ENCODE peak calls at places on chromosomes 3 and 15, in seven cellular contexts. V, P, Q, I, C, A and S are unnamed samples.

GRCh38 chr15:100249096-100249815 is 92.5 kb downstream of the ADAMTS17 start:
- DNase-seq in V (no peak), I (no peak), Q (no peak), A (no peak), C (no peak), P (no peak), S (no peak)

GRCh38 chr3:39982665-39983357 is 173.4 kb downstream of the MYRIP start:
- DNase-seq in A (no peak), Q (no peak), I (no peak), P (no peak), V (no peak), C (no peak), S (no peak)

GRCh38 chr3:104631254-104631653 is 735.5 kb upstream of the ALCAM start:
- DNase-seq in Q (no peak), I (no peak), P (no peak), C (no peak), V (no peak), A (no peak), S (no peak)

GRCh38 chr3:127349501-127350171 is 61.8 kb upstream of the PRR20G start:
- DNase-seq in Q (no peak), I (no peak), A (no peak), P (no peak), C (no peak), V (no peak), S (no peak)

GRCh38 chr3:184289426-184289938 is 9.6 kb upstream of the PSMD2 start:
- DNase-seq in Q (no peak), V (peak; percentile 38), C (peak; percentile 83), A (peak; percentile 57), P (peak; percentile 54), I (peak; percentile 86), S (peak; percentile 51)

GRCh38 chr3:58120075-58120812 is 90.5 kb downstream of the DNASE1L3 start:
- DNase-seq in C (no peak), P (no peak), A (no peak), Q (no peak), I (no peak), V (no peak), S (no peak)

GRCh38 chr3:172258616-172259015 is 189.6 kb downstream of the GHSR start:
- DNase-seq in P (no peak), C (no peak), V (peak; percentile 34), I (no peak), Q (peak; percentile 42), A (no peak), S (no peak)

GRCh38 chr3:181726351-181727121 is 14.8 kb downstream of the SOX2 start:
- DNase-seq in C (peak; percentile 75), I (peak; percentile 81), Q (no peak), V (no peak), P (peak; percentile 80), A (no peak), S (no peak)

GRCh38 chr15:69979269-69979668 is 118.4 kb downstream of the TLE3 start:
- DNase-seq in V (peak; percentile 18), Q (peak; percentile 66), C (peak; percentile 49), A (no peak), P (no peak), I (peak; percentile 49), S (peak; percentile 18)

GRCh38 chr15:101554115-101554915 is 64.8 kb upstream of the PCSK6 start:
- DNase-seq in Q (no peak), P (no peak), A (no peak), C (no peak), I (no peak), V (peak; percentile 34), S (peak; percentile 66)

GRCh38 chr3:48899298-48899697 is 616 bp upstream of the SLC25A20 start:
- DNase-seq in I (no peak), C (no peak), V (no peak), P (no peak), Q (no peak), A (no peak), S (peak; percentile 9)

GRCh38 chr3:196914866-196915265 is 27.5 kb downstream of the NCBP2 start:
- DNase-seq in P (no peak), I (peak; percentile 53), C (peak; percentile 29), Q (no peak), A (no peak), V (no peak), S (no peak)

GRCh38 chr3:127476936-127477335 is 113.6 kb downstream of the TPRA1 start:
- DNase-seq in Q (no peak), C (no peak), A (no peak), V (no peak), I (no peak), P (no peak), S (no peak)

GRCh38 chr15:100803158-100803440 is 76.5 kb upstream of the ALDH1A3 start:
- DNase-seq in A (no peak), C (no peak), I (no peak), Q (no peak), V (no peak), P (no peak), S (no peak)

GRCh38 chr15:63465104-63465503 is 39.3 kb upstream of the USP3 start:
- DNase-seq in V (peak; percentile 69), I (no peak), Q (no peak), P (no peak), C (no peak), A (no peak), S (peak; percentile 81)

GRCh38 chr15:94327356-94327936 is 96.1 kb downstream of the MCTP2 start:
- DNase-seq in V (peak; percentile 50), I (no peak), C (peak; percentile 36), A (no peak), P (no peak), Q (no peak), S (peak; percentile 65)

GRCh38 chr3:167813169-167814123 is 77.9 kb downstream of the SERPINI1 start:
- DNase-seq in C (no peak), Q (peak; percentile 42), I (no peak), P (no peak), V (no peak), A (no peak), S (no peak)

GRCh38 chr3:167814441-167814951 is 79.0 kb downstream of the SERPINI1 start:
- DNase-seq in V (peak; percentile 11), A (no peak), I (no peak), Q (no peak), C (no peak), P (no peak), S (no peak)

GRCh38 chr3:167820114-167820865 is 84.8 kb downstream of the SERPINI1 start:
- DNase-seq in Q (no peak), P (no peak), V (no peak), C (no peak), I (peak; percentile 36), A (no peak), S (no peak)

GRCh38 chr3:167821248-167821805 is 85.8 kb downstream of the SERPINI1 start:
- DNase-seq in Q (no peak), A (no peak), C (no peak), V (no peak), I (no peak), P (no peak), S (no peak)

DNA sequence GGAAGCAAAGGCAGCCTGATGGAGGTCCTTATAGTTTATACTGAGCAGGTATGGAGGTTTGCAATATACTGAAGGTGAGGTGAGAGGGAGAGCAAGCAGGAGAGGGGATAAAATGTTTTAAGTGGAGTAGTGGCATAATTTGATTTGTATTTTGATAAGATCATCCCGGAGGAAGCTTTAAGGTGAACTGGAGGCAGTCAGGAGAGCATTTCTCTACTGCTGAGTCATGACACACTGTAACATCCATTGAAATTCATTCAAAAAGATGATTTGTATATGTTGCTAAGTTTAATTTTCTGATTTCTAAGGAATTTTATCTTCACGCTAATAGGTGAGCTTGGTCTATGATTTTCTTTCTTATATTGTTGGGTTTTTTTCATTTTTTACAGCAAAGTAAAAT is 81.4 kb downstream of the SERPINI1 start:
- DNase-seq in P (no peak), Q (no peak), C (no peak), A (no peak), V (no peak), I (no peak), S (no peak)
- H2BK5ac ChIP-seq in P (no peak overlapping the region), Q (no peak overlapping the region), C (no peak overlapping the region), A (no peak overlapping the region), V (no peak overlapping the region), I (no peak overlapping the region), S (no peak overlapping the region)

DNA sequence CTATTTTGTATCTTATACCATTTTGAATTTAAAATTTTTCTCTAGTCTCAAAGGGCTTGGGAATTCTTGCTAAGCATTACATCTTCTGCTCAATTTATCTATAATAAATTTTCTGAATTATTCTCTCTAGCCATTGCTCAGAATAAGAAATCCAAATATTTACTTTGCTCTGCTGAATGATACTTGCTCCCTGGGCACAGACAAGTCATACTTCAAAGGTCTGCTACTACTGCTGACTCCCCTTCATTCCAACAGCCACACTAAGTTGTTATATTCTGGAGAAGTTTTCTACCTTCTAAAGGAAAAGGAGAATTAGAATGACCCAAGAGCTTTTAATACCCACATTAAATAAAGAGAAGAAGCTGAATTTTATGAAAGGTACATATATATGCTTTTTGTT is 460.3 kb upstream of the ZNF717 start:
- DNase-seq in Q (no peak), A (no peak), I (no peak), C (no peak), V (no peak), P (no peak), S (no peak)
- H2BK5ac ChIP-seq in Q (no peak overlapping the region), A (no peak overlapping the region), I (no peak overlapping the region), C (no peak overlapping the region), V (no peak overlapping the region), P (no peak overlapping the region), S (no peak overlapping the region)

DNA sequence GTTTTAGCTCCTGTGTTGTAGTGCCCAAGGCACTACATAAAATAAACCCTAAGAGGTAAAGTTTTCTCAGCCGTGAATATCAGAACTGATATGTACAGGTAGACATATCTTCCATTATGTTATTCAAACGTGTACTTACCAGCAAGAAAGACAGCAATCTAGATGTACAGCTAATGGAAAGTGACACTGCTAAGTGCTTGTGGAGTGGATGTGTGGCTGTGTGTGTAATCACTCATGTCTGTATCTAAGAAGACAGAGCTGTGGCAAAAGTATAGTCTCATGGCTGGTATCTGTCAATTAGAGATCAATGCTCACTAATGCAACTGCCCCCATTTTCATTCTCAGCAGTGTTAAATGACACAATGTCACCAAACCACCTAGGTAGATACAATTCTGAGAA is 101.3 kb downstream of the FMN1 start:
- DNase-seq in V (no peak), C (no peak), I (no peak), P (no peak), A (no peak), Q (no peak), S (no peak)
- H2BK5ac ChIP-seq in V (peak overlapping the region; percentile 95), C (no peak overlapping the region), I (no peak overlapping the region), P (no peak overlapping the region), A (no peak overlapping the region), Q (no peak overlapping the region), S (no peak overlapping the region)

DNA sequence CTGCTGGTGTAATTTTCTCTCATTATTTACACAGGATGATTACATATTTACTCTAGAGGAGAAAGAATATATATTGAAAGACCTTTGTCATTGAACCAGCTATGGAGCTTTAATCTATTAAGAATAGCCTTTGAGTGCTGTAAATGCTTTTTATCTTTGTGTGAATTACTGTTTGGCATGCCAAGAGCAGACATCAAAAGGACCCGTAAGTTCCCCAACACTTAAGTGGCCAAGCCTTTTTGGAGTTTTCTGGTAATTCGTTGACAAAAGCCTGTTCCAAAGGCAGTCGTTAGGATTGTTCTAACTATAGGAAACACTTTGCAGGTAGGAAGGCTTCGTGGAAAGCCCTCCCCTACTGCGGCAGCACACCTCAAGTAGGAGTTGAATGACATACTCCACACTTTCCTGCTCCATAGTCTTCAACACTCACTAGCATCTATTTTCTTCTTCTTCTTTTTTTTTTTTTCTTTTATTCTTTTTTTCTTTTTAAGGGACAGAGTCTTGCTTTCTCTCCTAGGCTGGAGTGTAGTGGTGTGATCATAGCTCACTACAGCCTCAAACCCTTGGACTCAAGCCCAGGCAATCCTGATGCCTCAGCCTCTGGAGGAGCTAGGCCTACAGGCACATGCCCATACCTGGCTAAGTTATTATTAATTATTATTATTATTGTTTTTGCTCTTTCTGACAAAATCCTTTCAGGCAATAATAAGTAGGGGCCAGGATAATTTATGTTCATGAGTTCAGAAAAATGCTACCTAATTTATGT is 98.6 kb downstream of the SUCNR1 start:
- DNase-seq in P (no peak), I (no peak), Q (no peak), V (peak; percentile 16), C (peak; percentile 59), A (no peak), S (no peak)
- H2BK5ac ChIP-seq in P (no peak overlapping the region), I (no peak overlapping the region), Q (peak overlapping the region; percentile 63), V (no peak overlapping the region), C (no peak overlapping the region), A (no peak overlapping the region), S (no peak overlapping the region)